ENCODE peak calls at places on chromosomes 4 and X, in nine cellular contexts. L, P, R, B, T, S, Y, O and E are unnamed samples.

GRCh38 chr4:13597604-13598003 is 29.9 kb downstream of the BOD1L1 start:
- DNase-seq in L (no peak), P (no peak), R (no peak), B (no peak), T (no peak), S (no peak), Y (no peak), O (no peak), E (no peak)

GRCh38 chr4:7381221-7381889 is 53.4 kb downstream of the PSAPL1 start:
- DNase-seq in L (peak; percentile 34), P (no peak), R (no peak), B (no peak), T (no peak), S (peak; percentile 50), Y (no peak), O (no peak), E (peak; percentile 44)

GRCh38 chrX:78652971-78653822 is 5.9 kb downstream of the RTL3 start:
- DNase-seq in L (no peak), P (peak; percentile 40), R (peak; percentile 84), B (no peak), T (no peak), S (no peak), Y (no peak), O (no peak), E (no peak)

GRCh38 chrX:49172280-49172780 is 632 bp downstream of the PLP2 start:
- DNase-seq in L (peak; percentile 74), P (peak; percentile 57), R (peak; percentile 35), B (no peak), T (peak; percentile 84), S (peak; percentile 90), Y (no peak), O (peak; percentile 77), E (peak; percentile 86)

GRCh38 chr4:100823066-100823992 is 305.5 kb upstream of the EMCN start:
- DNase-seq in L (no peak), P (peak; percentile 51), R (no peak), B (no peak), T (no peak), S (no peak), Y (peak; percentile 26), O (no peak), E (no peak)

GRCh38 chr4:118877797-118878196 is 10.9 kb upstream of the SYNPO2 start:
- DNase-seq in L (no peak), P (no peak), R (no peak), B (no peak), T (no peak), S (no peak), Y (no peak), O (no peak), E (no peak)

GRCh38 chr4:8228319-8229250 is 29.5 kb downstream of the SH3TC1 start:
- DNase-seq in L (peak; percentile 79), P (peak; percentile 70), R (peak; percentile 84), B (no peak), T (peak; percentile 96), S (peak; percentile 86), Y (no peak), O (peak; percentile 87), E (peak; percentile 92)

GRCh38 chr4:140335076-140335475 is 38.4 kb upstream of the SCOC start:
- DNase-seq in L (no peak), P (no peak), R (no peak), B (no peak), T (no peak), S (no peak), Y (no peak), O (no peak), E (no peak)

GRCh38 chr4:159142985-159143384 is 40.1 kb downstream of the RAPGEF2 start:
- DNase-seq in L (no peak), P (no peak), R (no peak), B (no peak), T (no peak), S (no peak), Y (no peak), O (no peak), E (no peak)

GRCh38 chr4:159142254-159142653 is 39.4 kb downstream of the RAPGEF2 start:
- DNase-seq in L (no peak), P (no peak), R (peak; percentile 13), B (no peak), T (no peak), S (no peak), Y (no peak), O (no peak), E (no peak)

GRCh38 chr4:159144112-159144694 is 41.3 kb downstream of the RAPGEF2 start:
- DNase-seq in L (no peak), P (no peak), R (no peak), B (no peak), T (no peak), S (no peak), Y (no peak), O (no peak), E (no peak)

GRCh38 chr4:159137176-159137575 is 34.3 kb downstream of the RAPGEF2 start:
- DNase-seq in L (no peak), P (no peak), R (no peak), B (no peak), T (no peak), S (no peak), Y (no peak), O (no peak), E (no peak)

DNA sequence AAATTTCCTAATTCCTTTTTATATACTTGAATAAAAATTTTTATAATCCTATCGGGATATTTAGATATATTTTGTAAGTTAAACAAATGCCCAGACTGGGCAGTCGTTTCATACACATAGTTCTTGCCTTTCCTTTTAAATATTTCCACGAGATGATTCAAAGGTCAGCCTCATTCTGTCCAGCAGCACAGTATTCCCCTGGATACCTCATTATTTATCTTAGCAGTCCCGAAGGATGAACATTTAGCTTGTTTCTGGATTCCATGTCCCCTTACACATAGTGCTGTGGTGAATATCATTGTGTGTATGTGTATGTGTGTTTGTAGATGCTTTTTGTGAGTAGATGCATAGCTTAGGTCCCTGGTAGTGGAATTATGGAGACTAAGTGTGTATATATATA is 38.3 kb downstream of the RAPGEF2 start:
- DNase-seq in L (no peak), P (no peak), R (no peak), B (no peak), T (no peak), S (no peak), Y (no peak), O (no peak), E (no peak)
- H3K27ac ChIP-seq in L (no peak overlapping the region), P (no peak overlapping the region), R (no peak overlapping the region), B (no peak overlapping the region), T (peak overlapping the region; percentile 38), S (peak overlapping the region; percentile 68), Y (no peak overlapping the region), O (no peak overlapping the region), E (no peak overlapping the region)

DNA sequence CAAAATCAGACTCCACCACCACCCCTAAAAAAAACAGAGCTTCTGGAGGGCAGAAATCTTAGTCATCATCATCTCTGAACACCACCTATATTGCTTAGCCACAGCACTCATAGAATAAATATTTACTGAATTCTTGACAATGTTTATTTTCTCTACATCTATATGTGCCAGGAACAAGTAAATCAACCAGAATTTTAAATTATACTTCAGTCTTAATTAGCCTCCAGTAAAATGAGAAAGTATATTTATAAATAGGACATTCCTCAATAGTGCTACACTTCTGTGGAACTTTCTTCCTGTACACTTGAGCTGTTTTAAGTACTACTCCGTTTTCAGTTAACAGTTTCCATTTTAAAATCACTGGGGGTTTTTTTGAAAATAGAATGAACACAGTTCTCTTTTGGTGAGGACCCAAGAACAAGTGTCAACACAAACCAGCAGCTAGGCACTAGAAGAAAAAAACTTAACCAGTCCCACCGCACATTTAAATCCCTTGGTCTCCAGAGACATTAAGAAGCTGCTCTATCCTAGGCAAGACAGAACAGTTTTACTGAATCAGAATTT is 25.5 kb downstream of the SMIM14 start:
- DNase-seq in L (no peak), P (peak; percentile 80), R (no peak), B (no peak), T (no peak), S (no peak), Y (no peak), O (no peak), E (no peak)
- H3K27ac ChIP-seq in L (no peak overlapping the region), P (peak overlapping the region; percentile 69), R (peak overlapping the region; percentile 90), B (no peak overlapping the region), T (no peak overlapping the region), S (peak overlapping the region; percentile 58), Y (no peak overlapping the region), O (no peak overlapping the region), E (no peak overlapping the region)

GRCh38 chrX:120512222-120512621 is 43.1 kb upstream of the LAMP2 start:
- DNase-seq in L (no peak), P (no peak), R (no peak), B (no peak), T (no peak), S (no peak), Y (no peak), O (no peak), E (no peak)

GRCh38 chrX:120522820-120523219 is 37.9 kb downstream of the CUL4B start:
- DNase-seq in L (no peak), P (no peak), R (no peak), B (no peak), T (no peak), S (no peak), Y (no peak), O (no peak), E (no peak)

GRCh38 chrX:120512627-120513026 is 43.5 kb upstream of the LAMP2 start:
- DNase-seq in L (no peak), P (no peak), R (no peak), B (no peak), T (no peak), S (no peak), Y (no peak), O (peak; percentile 16), E (no peak)

GRCh38 chrX:120514236-120514635 is 45.1 kb upstream of the LAMP2 start:
- DNase-seq in L (no peak), P (no peak), R (peak; percentile 30), B (peak; percentile 24), T (no peak), S (no peak), Y (no peak), O (no peak), E (no peak)

DNA sequence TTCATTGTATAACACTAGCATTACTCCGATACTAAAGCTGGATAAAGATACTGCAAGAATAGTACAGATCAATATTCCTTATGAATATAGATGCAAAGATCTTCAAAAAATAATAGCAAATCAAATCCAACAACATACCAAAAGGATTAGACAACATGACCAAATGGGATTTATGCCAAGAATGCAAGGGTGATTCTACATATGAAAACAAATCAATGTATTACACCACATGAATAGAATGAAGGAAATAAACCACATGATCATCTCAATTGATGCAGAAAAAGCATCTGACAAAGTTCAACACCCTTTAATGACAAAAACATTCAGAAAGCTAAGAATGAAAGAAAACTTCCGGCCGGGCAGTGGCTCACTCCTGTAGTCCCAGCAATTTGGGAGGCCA is 42.8 kb downstream of the CUL4B start:
- DNase-seq in L (no peak), P (peak; percentile 88), R (peak; percentile 52), B (no peak), T (no peak), S (no peak), Y (no peak), O (no peak), E (no peak)
- H3K27ac ChIP-seq in L (no peak overlapping the region), P (peak overlapping the region; percentile 65), R (no peak overlapping the region), B (no peak overlapping the region), T (no peak overlapping the region), S (no peak overlapping the region), Y (no peak overlapping the region), O (no peak overlapping the region), E (no peak overlapping the region)

DNA sequence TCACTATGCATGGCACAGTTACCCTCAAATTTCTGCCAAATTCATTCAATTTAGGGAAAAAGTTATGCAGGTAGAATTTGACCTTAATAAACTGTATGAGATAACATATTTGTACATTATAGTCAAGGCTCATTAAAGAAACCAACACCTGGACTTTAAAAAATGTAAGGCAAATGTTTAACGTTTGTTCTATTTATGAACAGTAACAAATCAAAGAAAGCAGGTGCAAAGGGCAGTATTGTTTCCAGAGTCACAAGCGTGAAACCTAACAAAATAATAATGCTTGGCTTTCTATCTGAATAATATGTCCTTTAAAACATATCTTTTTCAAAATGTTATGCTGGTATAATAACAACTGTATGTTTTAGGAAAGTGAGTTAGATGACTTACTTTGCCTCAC is 41.2 kb downstream of the LIN54 start:
- DNase-seq in L (no peak), P (no peak), R (no peak), B (no peak), T (no peak), S (no peak), Y (no peak), O (no peak), E (no peak)
- H3K27ac ChIP-seq in L (no peak overlapping the region), P (no peak overlapping the region), R (no peak overlapping the region), B (no peak overlapping the region), T (no peak overlapping the region), S (no peak overlapping the region), Y (no peak overlapping the region), O (no peak overlapping the region), E (no peak overlapping the region)